ENCODE peak calls at places on chromosomes 2 and 18, in seven cellular contexts. One of them, this sample, is unnamed.

GRCh38 chr18:32302806-32303205 is 113.0 kb downstream of the MEP1B start:
- DNase-seq in NCI-H2107: no peak
- DNase-seq in mucosa of gallbladder: no peak
- DNase-seq in left ventricle myocardium superior: no peak
- DNase-seq in upper lobe of right lung: no peak
- DNase-seq in hypothalamus: no peak
- DNase-seq in ELR: no peak
- DNase-seq in this sample: no peak

GRCh38 chr2:162009543-162009942 is 64.5 kb downstream of the DPP4 start:
- DNase-seq in NCI-H2107: no peak
- DNase-seq in mucosa of gallbladder: no peak
- DNase-seq in left ventricle myocardium superior: no peak
- DNase-seq in upper lobe of right lung: no peak
- DNase-seq in hypothalamus: no peak
- DNase-seq in ELR: no peak
- DNase-seq in this sample: no peak

GRCh38 chr2:166337932-166338331 is 37.8 kb downstream of the SCN9A start:
- DNase-seq in NCI-H2107: no peak
- DNase-seq in mucosa of gallbladder: no peak
- DNase-seq in left ventricle myocardium superior: no peak
- DNase-seq in upper lobe of right lung: no peak
- DNase-seq in hypothalamus: no peak
- DNase-seq in ELR: no peak
- DNase-seq in this sample: no peak

GRCh38 chr2:171036532-171036931 is 107.5 kb downstream of the GORASP2 start:
- DNase-seq in NCI-H2107: no peak
- DNase-seq in mucosa of gallbladder: no peak
- DNase-seq in left ventricle myocardium superior: no peak
- DNase-seq in upper lobe of right lung: no peak
- DNase-seq in hypothalamus: no peak
- DNase-seq in ELR: no peak
- DNase-seq in this sample: no peak

GRCh38 chr2:48849770-48850169 is 94.2 kb upstream of the LHCGR start:
- DNase-seq in NCI-H2107: no peak
- DNase-seq in mucosa of gallbladder: no peak
- DNase-seq in left ventricle myocardium superior: no peak
- DNase-seq in upper lobe of right lung: no peak
- DNase-seq in hypothalamus: no peak
- DNase-seq in ELR: peak; percentile 48
- DNase-seq in this sample: no peak

GRCh38 chr2:5549061-5549601 is 143.1 kb upstream of the SOX11 start:
- DNase-seq in NCI-H2107: no peak
- DNase-seq in mucosa of gallbladder: no peak
- DNase-seq in left ventricle myocardium superior: no peak
- DNase-seq in upper lobe of right lung: no peak
- DNase-seq in hypothalamus: no peak
- DNase-seq in ELR: no peak
- DNase-seq in this sample: no peak

GRCh38 chr18:5031216-5031615 is 165.8 kb downstream of the AKAIN1 start:
- DNase-seq in NCI-H2107: no peak
- DNase-seq in mucosa of gallbladder: no peak
- DNase-seq in left ventricle myocardium superior: no peak
- DNase-seq in upper lobe of right lung: no peak
- DNase-seq in hypothalamus: no peak
- DNase-seq in ELR: no peak
- DNase-seq in this sample: no peak

GRCh38 chr18:54957987-54958386 is 1.3 kb downstream of the CCDC68 start:
- DNase-seq in NCI-H2107: no peak
- DNase-seq in mucosa of gallbladder: peak; percentile 27
- DNase-seq in left ventricle myocardium superior: no peak
- DNase-seq in upper lobe of right lung: no peak
- DNase-seq in hypothalamus: no peak
- DNase-seq in ELR: peak; percentile 22
- DNase-seq in this sample: no peak

GRCh38 chr2:69436594-69436936 is 670 bp downstream of the NFU1 start:
- DNase-seq in NCI-H2107: no peak
- DNase-seq in mucosa of gallbladder: no peak
- DNase-seq in left ventricle myocardium superior: no peak
- DNase-seq in upper lobe of right lung: no peak
- DNase-seq in hypothalamus: no peak
- DNase-seq in ELR: peak; percentile 26
- DNase-seq in this sample: no peak

GRCh38 chr2:3319745-3320566 is 57.7 kb downstream of the EIPR1 start:
- DNase-seq in NCI-H2107: no peak
- DNase-seq in mucosa of gallbladder: no peak
- DNase-seq in left ventricle myocardium superior: no peak
- DNase-seq in upper lobe of right lung: no peak
- DNase-seq in hypothalamus: no peak
- DNase-seq in ELR: no peak
- DNase-seq in this sample: no peak

GRCh38 chr18:8224576-8224975 is 384.7 kb upstream of the RAB12 start:
- DNase-seq in NCI-H2107: no peak
- DNase-seq in mucosa of gallbladder: no peak
- DNase-seq in left ventricle myocardium superior: no peak
- DNase-seq in upper lobe of right lung: no peak
- DNase-seq in hypothalamus: no peak
- DNase-seq in ELR: peak; percentile 39
- DNase-seq in this sample: no peak

GRCh38 chr2:121205321-121205942 is 79.6 kb downstream of the TFCP2L1 start:
- DNase-seq in NCI-H2107: no peak
- DNase-seq in mucosa of gallbladder: peak; percentile 56
- DNase-seq in left ventricle myocardium superior: peak; percentile 42
- DNase-seq in upper lobe of right lung: peak; percentile 55
- DNase-seq in hypothalamus: no peak
- DNase-seq in ELR: no peak
- DNase-seq in this sample: no peak

GRCh38 chr2:229446316-229446715 is 175.2 kb upstream of the PID1 start:
- DNase-seq in NCI-H2107: no peak
- DNase-seq in mucosa of gallbladder: no peak
- DNase-seq in left ventricle myocardium superior: no peak
- DNase-seq in upper lobe of right lung: no peak
- DNase-seq in hypothalamus: no peak
- DNase-seq in ELR: no peak
- DNase-seq in this sample: no peak

GRCh38 chr2:85935170-85935745 is 46.5 kb upstream of the ST3GAL5 start:
- DNase-seq in NCI-H2107: no peak
- DNase-seq in mucosa of gallbladder: no peak
- DNase-seq in left ventricle myocardium superior: no peak
- DNase-seq in upper lobe of right lung: no peak
- DNase-seq in hypothalamus: no peak
- DNase-seq in ELR: no peak
- DNase-seq in this sample: no peak

GRCh38 chr18:6923220-6923619 is 193.7 kb downstream of the ARHGAP28 start:
- DNase-seq in NCI-H2107: no peak
- DNase-seq in mucosa of gallbladder: no peak
- DNase-seq in left ventricle myocardium superior: no peak
- DNase-seq in upper lobe of right lung: no peak
- DNase-seq in hypothalamus: no peak
- DNase-seq in ELR: no peak
- DNase-seq in this sample: no peak